ENCODE peak calls at places on chromosomes 13 and 19, in eight cellular contexts. H is tibial nerve, R is left lung, K is progenitor cell of endocrine pancreas, X is ascending aorta, E is IMR-90, M is epithelial cell of esophagus, O is fibroblast of villous mesenchyme. S is an unnamed sample.

GRCh38 chr13:46552302-46552680 is 679 bp upstream of the LRCH1 start:
- DNase-seq in H (no peak), R (peak), K (no peak), X (no peak), E (no peak), M (no peak), O (no peak), S (no peak)

GRCh38 chr13:50911937-50912624 is 2.5 kb downstream of the RNASEH2B start:
- DNase-seq in H (peak), R (peak), K (peak), X (peak), E (peak), M (peak), O (peak), S (peak)

GRCh38 chr19:1090731-1091543 is 4.2 kb downstream of the POLR2E start:
- DNase-seq in H (no peak), R (no peak), K (no peak), X (no peak), E (no peak), M (no peak), O (no peak), S (no peak)

GRCh38 chr13:72952529-72953141 is 106.2 kb upstream of the KLF5 start:
- DNase-seq in H (no peak), R (no peak), K (no peak), X (no peak), E (no peak), M (peak), O (no peak), S (no peak)

GRCh38 chr13:106650690-106651205 is 82.8 kb upstream of the ARGLU1 start:
- DNase-seq in H (no peak), R (no peak), K (no peak), X (no peak), E (no peak), M (no peak), O (no peak), S (no peak)

GRCh38 chr19:54517483-54517882 is 14.9 kb downstream of the LAIR2 start:
- DNase-seq in H (peak), R (no peak), K (no peak), X (no peak), E (peak), M (peak), O (peak), S (peak)

GRCh38 chr13:59883885-59884284 is 279.8 kb downstream of the DIAPH3 start:
- DNase-seq in H (no peak), R (no peak), K (no peak), X (no peak), E (no peak), M (no peak), O (no peak), S (no peak)

GRCh38 chr13:50800091-50800739 is 43.3 kb downstream of the DLEU7 start:
- DNase-seq in H (no peak), R (no peak), K (no peak), X (no peak), E (no peak), M (no peak), O (no peak), S (no peak)

GRCh38 chr19:40471111-40471510 is 4.3 kb downstream of the SPTBN4 start:
- DNase-seq in H (no peak), R (no peak), K (no peak), X (no peak), E (no peak), M (no peak), O (no peak), S (no peak)

GRCh38 chr19:19399733-19400438 is 5.6 kb upstream of the GATAD2A start:
- DNase-seq in H (no peak), R (no peak), K (no peak), X (no peak), E (peak), M (no peak), O (no peak), S (no peak)

GRCh38 chr19:41192574-41193419 is at the start of gene CYP2S1:
- DNase-seq in H (no peak), R (peak), K (peak), X (no peak), E (peak), M (peak), O (peak), S (no peak)

GRCh38 chr13:87678353-87678752 is 7.2 kb downstream of the SLITRK5 start:
- DNase-seq in H (no peak), R (no peak), K (no peak), X (no peak), E (no peak), M (no peak), O (no peak), S (no peak)

GRCh38 chr13:27978301-27978968 is 9.3 kb upstream of the CDX2 start:
- DNase-seq in H (no peak), R (no peak), K (no peak), X (no peak), E (no peak), M (no peak), O (no peak), S (no peak)

GRCh38 chr13:63843766-63844699 is 2428.4 kb upstream of the PCDH20 start:
- DNase-seq in H (no peak), R (peak), K (no peak), X (no peak), E (no peak), M (no peak), O (no peak), S (no peak)

GRCh38 chr19:55146648-55147218 is 2.3 kb downstream of the TNNT1 start:
- DNase-seq in H (no peak), R (no peak), K (no peak), X (no peak), E (no peak), M (peak), O (no peak), S (peak)

DNA sequence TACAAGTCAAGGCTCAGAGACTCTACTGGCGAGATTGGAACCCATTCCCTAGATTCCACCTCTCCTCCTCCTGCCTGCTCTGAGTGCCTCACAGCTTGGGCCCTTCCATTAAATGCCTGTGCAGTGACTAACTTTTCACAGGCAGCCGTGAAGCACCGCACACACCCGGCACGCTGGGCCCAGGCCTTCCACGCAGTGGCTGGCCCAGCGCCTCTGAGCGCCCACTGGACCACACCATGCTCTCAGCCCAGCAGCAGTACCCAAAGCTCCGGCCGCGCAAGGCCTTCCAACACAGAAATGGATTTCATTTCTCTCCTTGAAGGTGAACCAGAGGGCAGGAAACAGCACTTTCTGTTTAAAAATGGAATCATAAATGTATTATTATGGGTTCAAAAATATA is 26.0 kb downstream of the RAB20 start:
- DNase-seq in H (no peak), R (no peak), K (no peak), X (no peak), E (no peak), M (no peak), O (no peak), S (no peak)
- TF ChIP-seq CTCF in H (no peak), R (no peak), K (no peak), X (no peak), E (no peak), M (no peak), O (no peak), S (no peak)

GRCh38 chr13:99809931-99810330 is 161.6 kb downstream of the ZIC5 start:
- DNase-seq in H (no peak), R (no peak), K (no peak), X (no peak), E (no peak), M (no peak), O (no peak), S (no peak)

GRCh38 chr13:99811067-99811715 is 160.4 kb downstream of the ZIC5 start:
- DNase-seq in H (no peak), R (no peak), K (no peak), X (no peak), E (no peak), M (no peak), O (no peak), S (no peak)

GRCh38 chr13:99806671-99807070 is 164.9 kb downstream of the ZIC5 start:
- DNase-seq in H (no peak), R (no peak), K (no peak), X (no peak), E (no peak), M (no peak), O (no peak), S (no peak)

GRCh38 chr13:99805361-99805760 is 166.2 kb downstream of the ZIC5 start:
- DNase-seq in H (no peak), R (no peak), K (no peak), X (no peak), E (no peak), M (no peak), O (no peak), S (no peak)

DNA sequence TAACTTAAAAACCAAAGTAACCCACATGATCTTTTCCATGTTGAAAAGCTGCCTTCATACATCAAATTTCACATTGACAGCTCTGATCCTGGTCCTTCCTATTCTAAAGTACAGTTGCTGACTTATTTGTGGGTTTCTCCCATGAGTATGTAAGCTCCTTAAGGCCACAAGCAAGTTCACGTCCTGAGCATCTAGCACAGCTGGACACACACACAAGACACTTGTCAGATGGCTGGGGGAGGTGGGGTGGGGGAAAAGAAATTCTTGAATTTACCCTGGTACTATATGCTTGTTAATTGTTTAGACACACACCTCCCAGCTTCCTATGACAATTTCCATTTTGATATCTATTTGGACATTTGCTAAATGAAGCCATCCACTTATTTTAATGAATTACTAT is 162.8 kb downstream of the ZIC5 start:
- DNase-seq in H (no peak), R (no peak), K (no peak), X (no peak), E (no peak), M (no peak), O (no peak), S (no peak)
- TF ChIP-seq CTCF in H (no peak), R (no peak), K (no peak), X (no peak), E (no peak), M (no peak), O (no peak), S (no peak)

GRCh38 chr13:65292488-65292901 is 1937.6 kb downstream of the PCDH9 start:
- DNase-seq in H (no peak), R (no peak), K (no peak), X (no peak), E (peak), M (peak), O (peak), S (peak)
- TF ChIP-seq CTCF in H (no peak), R (no peak), K (no peak), X (no peak), E (no peak), M (no peak), O (no peak), S (no peak)

DNA sequence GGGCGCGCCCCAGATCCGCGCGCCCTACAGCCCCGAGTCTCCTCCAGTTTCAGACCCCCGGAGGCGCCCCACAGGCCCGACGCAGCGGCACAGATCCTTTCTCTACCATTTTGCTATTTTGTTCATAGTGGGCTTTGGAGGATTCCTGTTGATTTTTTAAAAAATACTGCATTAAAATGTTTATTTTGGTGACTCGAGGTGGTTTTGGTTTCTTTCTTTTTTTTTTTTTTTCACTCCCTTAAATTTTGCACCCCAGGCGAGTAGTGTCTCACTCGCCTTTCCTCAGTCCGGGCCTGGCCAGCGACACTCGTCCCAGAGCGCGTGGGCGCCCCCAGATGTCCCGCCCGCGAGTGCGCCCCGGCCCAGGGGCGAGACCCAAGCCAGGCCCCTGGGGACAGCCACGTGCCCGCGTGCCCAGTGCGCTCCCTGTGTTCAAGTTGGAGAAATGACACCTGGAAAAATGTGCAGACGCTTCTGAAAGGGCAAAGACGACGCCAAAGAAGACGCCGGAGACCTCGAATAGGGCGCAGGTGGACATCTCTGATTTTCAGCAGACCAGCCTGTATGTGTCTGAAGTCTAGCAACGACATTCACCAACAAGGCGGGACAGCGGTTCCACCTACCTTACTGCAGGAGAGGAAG is 478 bp upstream of the INSR start:
- DNase-seq in H (peak), R (peak), K (peak), X (peak), E (peak), M (peak), O (peak), S (peak)
- TF ChIP-seq CTCF in H (peak), R (no peak), K (peak), X (peak), E (peak), M (no peak), O (peak), S (peak)

DNA sequence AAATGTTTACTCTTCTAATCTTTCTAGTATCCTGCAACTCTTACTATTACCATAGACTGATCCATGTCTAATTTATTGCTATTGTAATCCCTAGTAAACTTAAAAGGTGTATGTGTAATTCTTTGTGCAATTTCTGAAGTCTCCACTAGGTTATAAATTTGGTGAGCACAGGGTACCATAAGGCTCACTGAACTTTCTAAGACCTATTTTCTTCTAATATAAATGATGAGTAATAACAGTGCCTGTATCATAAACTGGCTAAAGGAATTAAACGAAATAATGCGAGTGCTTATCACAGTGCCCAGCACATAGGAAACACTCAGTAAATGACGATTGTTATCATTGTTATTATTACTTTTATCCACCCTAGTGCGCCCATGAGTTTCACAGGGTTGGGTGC is 119.1 kb downstream of the KLF12 start:
- DNase-seq in H (no peak), R (no peak), K (no peak), X (no peak), E (peak), M (peak), O (no peak), S (peak)
- TF ChIP-seq CTCF in H (no peak), R (peak), K (peak), X (no peak), E (peak), M (peak), O (peak), S (peak)

DNA sequence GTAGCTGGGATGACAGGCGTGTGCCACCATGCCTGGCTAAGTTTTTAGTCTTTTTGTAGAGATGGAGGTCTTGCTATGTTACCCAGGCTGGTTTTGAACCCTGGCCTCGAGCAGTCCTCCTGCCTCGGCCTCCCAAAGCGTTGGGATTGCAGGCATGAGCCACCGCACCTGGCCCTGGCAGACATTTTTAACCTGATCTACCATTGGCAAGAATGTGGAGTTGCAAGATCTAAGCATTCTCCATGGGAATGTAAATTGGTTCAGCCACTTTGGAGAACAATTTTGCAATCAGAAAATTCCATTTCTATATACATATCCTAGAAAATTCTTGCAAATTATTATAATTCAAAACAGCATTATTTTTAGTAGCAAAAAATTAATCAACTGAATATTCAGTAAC is 24.3 kb upstream of the DCUN1D2 start:
- DNase-seq in H (no peak), R (no peak), K (no peak), X (peak), E (no peak), M (no peak), O (no peak), S (no peak)
- TF ChIP-seq CTCF in H (no peak), R (no peak), K (no peak), X (no peak), E (no peak), M (no peak), O (no peak), S (no peak)

GRCh38 chr13:79548886-79549285 is 67.9 kb downstream of the NDFIP2 start:
- DNase-seq in H (no peak), R (no peak), K (no peak), X (no peak), E (peak), M (peak), O (peak), S (peak)
- TF ChIP-seq CTCF in H (peak), R (no peak), K (peak), X (no peak), E (peak), M (peak), O (peak), S (peak)

GRCh38 chr19:10335149-10336053 is 2.1 kb upstream of the RAVER1 start:
- DNase-seq in H (no peak), R (no peak), K (no peak), X (no peak), E (no peak), M (no peak), O (no peak), S (no peak)
- TF ChIP-seq CTCF in H (no peak), R (no peak), K (no peak), X (no peak), E (no peak), M (no peak), O (no peak), S (no peak)

GRCh38 chr13:86464193-86464592 is 665.0 kb upstream of the SLITRK6 start:
- DNase-seq in H (no peak), R (no peak), K (no peak), X (no peak), E (no peak), M (peak), O (no peak), S (peak)
- TF ChIP-seq CTCF in H (no peak), R (no peak), K (no peak), X (no peak), E (no peak), M (peak), O (no peak), S (peak)